ENCODE peak calls at places on chromosomes 5 and 9, in four cellular contexts. X is small intestine; Q is activated T-cell treated with anti-CD3 and anti-CD28 coated beads for 1 hour; J is activated CD8-positive, alpha-beta memory T cell treated with anti-CD3 and anti-CD28 coated beads for 4 hours. K is an unnamed sample.

GRCh38 chr9:92607088-92607487 is 62.8 kb downstream of the IPPK start:
- DNase-seq in Q (no peak), X (no peak), J (no peak), K (no peak)

GRCh38 chr5:159503236-159503635 is 172.9 kb upstream of the IL12B start:
- DNase-seq in Q (no peak), X (no peak), J (no peak), K (no peak)

GRCh38 chr9:34176089-34176488 is 2.8 kb upstream of the UBAP1 start:
- DNase-seq in X (no peak), Q (no peak), J (no peak), K (no peak)

GRCh38 chr5:134477462-134478245 is 47.8 kb upstream of the JADE2 start:
- DNase-seq in Q (no peak), J (no peak), X (no peak), K (no peak)

GRCh38 chr9:123925820-123926219 is 4.1 kb downstream of the DENND1A start:
- DNase-seq in X (peak), J (no peak), Q (no peak), K (no peak)

GRCh38 chr9:5790923-5791322 is 42.0 kb downstream of the ERMP1 start:
- DNase-seq in Q (no peak), X (no peak), J (no peak), K (no peak)

GRCh38 chr9:33923998-33924701 is 107.2 kb downstream of the UBE2R2 start:
- DNase-seq in J (no peak), X (no peak), Q (no peak), K (no peak)

GRCh38 chr5:143235423-143235822 is 168.1 kb downstream of the NR3C1 start:
- DNase-seq in Q (no peak), J (no peak), X (no peak), K (no peak)

GRCh38 chr9:75996726-75997125 is 106.3 kb downstream of the PCSK5 start:
- DNase-seq in J (no peak), X (peak), Q (no peak), K (no peak)

GRCh38 chr9:124290743-124291554 is 33.2 kb downstream of the NEK6 start:
- DNase-seq in Q (no peak), J (no peak), X (no peak), K (no peak)

GRCh38 chr5:135489466-135490244 is 37.5 kb upstream of the TIFAB start:
- DNase-seq in J (no peak), X (no peak), Q (no peak), K (no peak)

GRCh38 chr5:60820593-60821487 is 23.2 kb downstream of the ELOVL7 start:
- DNase-seq in X (no peak), J (no peak), Q (no peak), K (no peak)

GRCh38 chr5:41636605-41637004 is 126.2 kb upstream of the PLCXD3 start:
- DNase-seq in X (no peak), Q (no peak), J (no peak), K (no peak)

GRCh38 chr9:134099123-134099761 is 31.4 kb upstream of the BRD3 start:
- DNase-seq in J (peak), Q (peak), X (peak), K (peak)

GRCh38 chr9:127828262-127829031 is 25.8 kb downstream of the FPGS start:
- DNase-seq in Q (no peak), J (no peak), X (peak), K (no peak)

GRCh38 chr5:143014017-143014651 is 244.0 kb downstream of the ARHGAP26 start:
- DNase-seq in Q (no peak), J (no peak), X (no peak), K (no peak)

GRCh38 chr5:136205061-136205702 is 12.2 kb upstream of the SMIM32 start:
- DNase-seq in Q (no peak), X (no peak), J (no peak), K (no peak)

GRCh38 chr9:116895956-116896355 is 208.9 kb downstream of the TRIM32 start:
- DNase-seq in X (no peak), J (no peak), Q (no peak), K (no peak)

GRCh38 chr5:154753792-154754191 is 1.4 kb upstream of the LARP1 start:
- DNase-seq in J (no peak), X (no peak), Q (no peak), K (no peak)

GRCh38 chr5:142385194-142385593 is 60.4 kb upstream of the SPRY4 start:
- DNase-seq in X (no peak), J (no peak), Q (no peak), K (no peak)

GRCh38 chr9:122382901-122383850 is 12.4 kb downstream of the PTGS1 start:
- DNase-seq in X (no peak), J (no peak), Q (no peak), K (no peak)

GRCh38 chr9:73183917-73184861 is 32.5 kb downstream of the ANXA1 start:
- DNase-seq in Q (no peak), X (peak), J (no peak), K (no peak)

GRCh38 chr5:126579716-126580115 is 15.3 kb downstream of the ALDH7A1 start:
- DNase-seq in Q (no peak), J (no peak), X (no peak), K (no peak)

GRCh38 chr9:131854334-131854733 is 114.5 kb upstream of the RAPGEF1 start:
- DNase-seq in X (no peak), Q (no peak), J (no peak), K (no peak)

GRCh38 chr9:35774907-35775635 is 16.3 kb upstream of the NPR2 start:
- DNase-seq in J (no peak), X (no peak), Q (no peak), K (no peak)

GRCh38 chr5:59685806-59686205 is 207.7 kb downstream of the PDE4D start:
- DNase-seq in J (no peak), X (no peak), Q (no peak), K (no peak)

GRCh38 chr5:180315762-180316212 is 23.9 kb upstream of the MAPK9 start:
- DNase-seq in X (peak), Q (peak), J (peak), K (peak)

GRCh38 chr5:141960018-141960417 is 2.0 kb upstream of the PCDH12 start:
- DNase-seq in J (no peak), X (no peak), Q (no peak), K (no peak)

GRCh38 chr9:136192289-136193126 is 12.4 kb downstream of the LHX3 start:
- DNase-seq in Q (no peak), X (no peak), J (no peak), K (no peak)

GRCh38 chr9:16752615-16753014 is 117.9 kb downstream of the BNC2 start:
- DNase-seq in Q (no peak), X (no peak), J (no peak), K (no peak)